ENCODE peak calls at places on chromosomes 6 and 20, in eight cellular contexts. A is SJSA1, H is transverse colon, T is heart right ventricle, Q is AG04450, G is ovary, N is PC-3, X is fibroblast of lung. U is an unnamed sample. For H3K9me3, the result is how much of the 10 kb centered on the place peaks cover.

GRCh38 chr6:89675949-89676753 is 37.6 kb upstream of the LYRM2 start:
- DNase-seq in G (no peak), Q (peak), H (no peak), A (no peak), X (peak), T (peak), N (no peak), U (no peak)

GRCh38 chr6:51936941-51937340 is 150.5 kb downstream of the PKHD1 start:
- DNase-seq in A (no peak), H (no peak), G (no peak), Q (no peak), X (no peak), T (no peak), N (no peak), U (no peak)

GRCh38 chr6:51303313-51303712 is 484.6 kb downstream of the TFAP2B start:
- DNase-seq in G (no peak), T (no peak), H (no peak), X (no peak), N (no peak), A (no peak), Q (no peak), U (no peak)

GRCh38 chr20:43938932-43939761 is 24.5 kb downstream of the TOX2 start:
- DNase-seq in G (no peak), X (peak), A (peak), N (peak), T (peak), Q (peak), H (peak), U (peak)

GRCh38 chr20:37541326-37541725 is 13.7 kb upstream of the BLCAP start:
- DNase-seq in A (peak), Q (no peak), H (no peak), G (no peak), T (no peak), X (no peak), N (no peak), U (no peak)

GRCh38 chr6:71444222-71444621 is 155.6 kb downstream of the OGFRL1 start:
- DNase-seq in A (no peak), N (peak), Q (no peak), H (no peak), X (no peak), T (no peak), G (no peak), U (no peak)

GRCh38 chr6:133610271-133610840 is 278.6 kb upstream of the TCF21 start:
- DNase-seq in A (no peak), X (peak), H (no peak), Q (no peak), G (no peak), N (peak), T (no peak), U (no peak)

GRCh38 chr20:19670829-19671228 is 87.2 kb upstream of the RIN2 start:
- DNase-seq in Q (no peak), A (no peak), G (no peak), T (no peak), N (no peak), H (no peak), X (no peak), U (no peak)

GRCh38 chr6:84546427-84546914 is 217.9 kb downstream of the TBX18 start:
- DNase-seq in Q (no peak), A (no peak), G (no peak), T (no peak), H (no peak), X (peak), N (no peak), U (no peak)

GRCh38 chr6:43811101-43812099 is 41.4 kb downstream of the VEGFA start:
- DNase-seq in H (peak), G (no peak), N (no peak), A (no peak), Q (no peak), T (no peak), X (no peak), U (no peak)

GRCh38 chr6:125693480-125693879 is 56.0 kb upstream of the HEY2 start:
- DNase-seq in Q (no peak), T (no peak), N (no peak), G (no peak), H (no peak), X (no peak), A (no peak), U (no peak)
- H3K9me3 ChIP-seq in Q (under half), T (under half), N (under half), G (under half), H (under half), X (under half), A (under half), U (under half)

DNA sequence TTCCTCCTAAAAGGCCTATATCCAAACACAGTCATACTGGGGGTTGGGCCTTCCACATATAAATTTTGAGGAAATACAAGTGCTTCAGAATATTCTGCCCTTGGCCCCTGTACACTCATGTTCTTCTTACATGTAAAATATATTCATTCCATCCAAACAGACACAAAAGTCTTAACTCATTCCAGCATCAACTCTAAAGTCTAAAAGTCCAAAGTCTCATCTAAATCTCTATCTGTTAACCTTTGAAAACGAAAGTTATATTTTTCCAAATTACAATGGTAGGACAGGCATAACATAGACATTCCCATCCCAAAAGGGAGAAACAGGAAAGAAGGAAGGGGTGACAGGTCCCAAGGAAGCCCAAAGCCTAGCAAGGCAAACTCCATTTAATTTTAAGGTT is 215.4 kb upstream of the THBS2 start:
- DNase-seq in N (no peak), A (no peak), G (no peak), Q (no peak), T (no peak), X (no peak), H (no peak), U (no peak)
- H3K9me3 ChIP-seq in N (under half), A (under half), G (under half), Q (under half), T (under half), X (under half), H (under half), U (under half)

GRCh38 chr20:59636791-59637370 is 32.5 kb downstream of the PHACTR3 start:
- DNase-seq in T (no peak), N (no peak), X (no peak), G (no peak), A (peak), Q (no peak), H (no peak), U (no peak)
- H3K9me3 ChIP-seq in T (under half), N (under half), X (under half), G (under half), A (under half), Q (under half), H (under half), U (under half)

GRCh38 chr6:22222469-22222868 is 74.4 kb downstream of the PRL start:
- DNase-seq in X (no peak), H (no peak), N (no peak), G (no peak), Q (no peak), T (no peak), A (no peak), U (no peak)

GRCh38 chr6:22218410-22218809 is 78.4 kb downstream of the PRL start:
- DNase-seq in H (no peak), Q (no peak), T (no peak), A (no peak), G (no peak), N (no peak), X (no peak), U (no peak)

GRCh38 chr6:22219916-22220315 is 76.9 kb downstream of the PRL start:
- DNase-seq in T (no peak), H (no peak), X (peak), N (peak), A (no peak), G (no peak), Q (no peak), U (no peak)

GRCh38 chr6:22221211-22221610 is 75.6 kb downstream of the PRL start:
- DNase-seq in A (no peak), T (no peak), X (no peak), G (no peak), Q (no peak), N (peak), H (no peak), U (peak)

GRCh38 chr6:22221630-22222029 is 75.2 kb downstream of the PRL start:
- DNase-seq in Q (no peak), A (no peak), X (no peak), H (no peak), T (no peak), G (no peak), N (peak), U (peak)
- H3K9me3 ChIP-seq in Q (under half), A (under half), X (under half), H (under half), T (under half), G (under half), N (under half), U (under half)

GRCh38 chr20:55667024-55667423 is 338.3 kb downstream of the CBLN4 start:
- DNase-seq in Q (no peak), A (no peak), G (no peak), X (no peak), T (no peak), N (no peak), H (no peak), U (no peak)
- H3K9me3 ChIP-seq in Q (under half), A (under half), G (under half), X (under half), T (under half), N (under half), H (under half), U (under half)

DNA sequence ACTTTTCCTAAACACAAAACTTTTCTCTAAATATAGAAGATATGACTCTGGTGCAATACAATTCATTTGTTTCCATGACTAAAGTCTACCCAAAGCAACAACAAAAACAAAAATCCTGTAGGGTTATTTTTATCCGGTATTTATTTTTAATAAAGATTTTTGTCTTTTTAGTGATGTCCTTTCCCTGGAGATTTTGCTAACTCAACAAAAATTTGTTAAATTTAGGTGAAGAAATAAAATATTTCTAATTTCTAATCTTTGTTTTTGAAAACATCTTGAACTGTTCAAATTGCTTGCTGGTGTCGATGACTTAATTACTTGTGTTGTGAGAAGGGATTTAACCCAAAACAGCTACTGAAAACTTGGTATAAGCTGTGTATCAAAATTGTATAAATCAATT is 741.8 kb downstream of the HDGFL1 start:
- DNase-seq in Q (no peak), G (no peak), T (no peak), H (no peak), N (no peak), A (no peak), X (no peak), U (no peak)
- H3K9me3 ChIP-seq in Q (under half), G (under half), T (under half), H (under half), N (under half), A (under half), X (under half), U (under half)

GRCh38 chr6:150444308-150444707 is 75.5 kb downstream of the IYD start:
- DNase-seq in T (no peak), N (no peak), G (no peak), H (no peak), Q (no peak), X (no peak), A (no peak), U (no peak)
- H3K9me3 ChIP-seq in T (under half), N (under half), G (under half), H (under half), Q (under half), X (under half), A (under half), U (under half)

DNA sequence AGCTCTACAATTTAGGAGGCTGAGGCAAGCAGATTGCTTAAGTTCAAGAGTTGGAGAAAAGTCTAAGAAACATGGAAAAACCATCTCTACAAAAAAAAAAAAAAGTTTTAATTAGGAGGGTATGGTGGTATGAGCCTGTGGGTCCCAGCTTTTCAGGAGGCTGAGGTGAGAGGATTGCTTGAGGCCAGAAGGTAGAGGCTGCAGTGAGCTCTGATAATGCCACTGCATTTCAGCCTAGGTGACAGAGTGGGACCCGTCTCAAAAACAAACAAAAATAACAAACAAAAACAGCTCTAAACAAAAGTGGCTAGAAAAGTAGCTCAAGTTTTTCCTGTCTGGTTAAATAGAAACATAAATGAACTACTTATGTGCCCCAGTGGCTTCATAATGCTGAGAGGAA is 2133.6 kb upstream of the DEFB115 start:
- DNase-seq in T (no peak), N (no peak), Q (no peak), X (no peak), G (no peak), A (no peak), H (no peak), U (no peak)
- H3K9me3 ChIP-seq in T (under half), N (under half), Q (under half), X (under half), G (under half), A (under half), H (under half), U (under half)

U was measured in mammary epithelial cell.